ENCODE peak calls at places on chromosomes 5 and 9, in four cellular contexts. H, K, N and A are unnamed samples.
A peak's percentile ranks its signal among the peaks of the same experiment; 100 is the strongest.

GRCh38 chr5:135713516-135713915 is 120.9 kb upstream of the SLC25A48 start:
- DNase-seq in H (no peak), K (no peak), N (no peak), A (no peak)

GRCh38 chr9:84327184-84327583 is 13.4 kb downstream of the SLC28A3 start:
- DNase-seq in H (no peak), K (no peak), N (no peak), A (no peak)

GRCh38 chr9:85321561-85321960 is 420.2 kb downstream of the AGTPBP1 start:
- DNase-seq in H (no peak), K (no peak), N (no peak), A (no peak)

GRCh38 chr5:76022611-76023010 is 60.6 kb upstream of the SV2C start:
- DNase-seq in H (no peak), K (no peak), N (no peak), A (no peak)

GRCh38 chr9:101158361-101158760 is 129.8 kb downstream of the PLPPR1 start:
- DNase-seq in H (no peak), K (no peak), N (no peak), A (no peak)

GRCh38 chr5:180670586-180671359 is 21.4 kb upstream of the FLT4 start:
- DNase-seq in H (no peak), K (peak; percentile 45), N (peak; percentile 71), A (no peak)

GRCh38 chr5:78757269-78758053 is 108.9 kb upstream of the LHFPL2 start:
- DNase-seq in H (no peak), K (no peak), N (no peak), A (no peak)

GRCh38 chr9:136380381-136380780 is 6.9 kb upstream of the CARD9 start:
- DNase-seq in H (no peak), K (no peak), N (no peak), A (no peak)

GRCh38 chr5:148202531-148203092 is at the start of gene SPINK6:
- DNase-seq in H (no peak), K (no peak), N (no peak), A (no peak)

GRCh38 chr5:1732955-1733354 is 66.7 kb downstream of the MRPL36 start:
- DNase-seq in H (no peak), K (no peak), N (no peak), A (peak; percentile 49)

GRCh38 chr5:79236364-79236969 is 536 bp downstream of the JMY start:
- DNase-seq in H (no peak), K (peak; percentile 32), N (no peak), A (no peak)

GRCh38 chr5:149170292-149170691 is 29.0 kb downstream of the ABLIM3 start:
- DNase-seq in H (no peak), K (no peak), N (no peak), A (no peak)

GRCh38 chr5:167284491-167284890 is 1007.0 kb upstream of the WWC1 start:
- DNase-seq in H (no peak), K (no peak), N (no peak), A (no peak)

GRCh38 chr9:19656704-19657103 is 132.1 kb downstream of the SLC24A2 start:
- DNase-seq in H (no peak), K (no peak), N (no peak), A (no peak)

GRCh38 chr9:127084071-127085039 is 38.1 kb downstream of the ANGPTL2 start:
- DNase-seq in H (no peak), K (no peak), N (peak; percentile 67), A (no peak)

GRCh38 chr9:15606667-15607472 is 54.0 kb downstream of the CCDC171 start:
- DNase-seq in H (no peak), K (peak; percentile 11), N (no peak), A (no peak)

GRCh38 chr5:128644863-128645262 is 106.8 kb upstream of the FBN2 start:
- DNase-seq in H (no peak), K (no peak), N (no peak), A (no peak)

GRCh38 chr5:68087866-68088265 is 127.7 kb upstream of the PIK3R1 start:
- DNase-seq in H (no peak), K (no peak), N (no peak), A (no peak)

GRCh38 chr5:78638423-78638822 is 10.1 kb downstream of the LHFPL2 start:
- DNase-seq in H (peak; percentile 59), K (no peak), N (no peak), A (peak; percentile 79)

GRCh38 chr9:4743131-4743875 is 2.3 kb upstream of the AK3 start:
- DNase-seq in H (no peak), K (no peak), N (no peak), A (no peak)

GRCh38 chr9:71916834-71917534 is 5.5 kb downstream of the C9orf85 start:
- DNase-seq in H (no peak), K (no peak), N (no peak), A (no peak)

GRCh38 chr5:143120460-143121134 is 282.9 kb downstream of the NR3C1 start:
- DNase-seq in H (no peak), K (no peak), N (no peak), A (no peak)